ENCODE peak calls at places on chromosomes 2 and 18, in six cellular contexts. D is HepG2, T is HCT116, N is A549, C is GM12878, Q is K562. P is an unnamed sample.

GRCh38 chr2:236607471-236608307 is 38.1 kb downstream of the ACKR3 start:
- DNase-seq in D (no peak), T (no peak), N (no peak), C (no peak), Q (peak), P (peak)

GRCh38 chr2:158459161-158460003 is 2.6 kb downstream of the PKP4 start:
- DNase-seq in D (peak), T (no peak), N (no peak), C (no peak), Q (no peak), P (no peak)

GRCh38 chr2:119958642-119959268 is 54.1 kb upstream of the EPB41L5 start:
- DNase-seq in D (no peak), T (no peak), N (no peak), C (no peak), Q (no peak), P (no peak)

GRCh38 chr2:170123593-170123992 is 54.4 kb upstream of the MYO3B start:
- DNase-seq in D (peak), T (peak), N (no peak), C (no peak), Q (peak), P (no peak)

GRCh38 chr2:106104332-106105062 is 89.6 kb downstream of the UXS1 start:
- DNase-seq in D (peak), T (peak), N (peak), C (no peak), Q (peak), P (peak)

GRCh38 chr2:128261245-128262128 is 57.2 kb downstream of the HS6ST1 start:
- DNase-seq in D (no peak), T (no peak), N (no peak), C (no peak), Q (no peak), P (no peak)

GRCh38 chr2:236742936-236743622 is 173.5 kb downstream of the ACKR3 start:
- DNase-seq in D (no peak), T (no peak), N (no peak), C (no peak), Q (no peak), P (no peak)

GRCh38 chr2:105574796-105575344 is 169.8 kb upstream of the NCK2 start:
- DNase-seq in D (no peak), T (no peak), N (no peak), C (no peak), Q (no peak), P (no peak)

GRCh38 chr2:141522702-141523101 is 608.1 kb downstream of the LRP1B start:
- DNase-seq in D (no peak), T (no peak), N (no peak), C (no peak), Q (no peak), P (peak)

DNA sequence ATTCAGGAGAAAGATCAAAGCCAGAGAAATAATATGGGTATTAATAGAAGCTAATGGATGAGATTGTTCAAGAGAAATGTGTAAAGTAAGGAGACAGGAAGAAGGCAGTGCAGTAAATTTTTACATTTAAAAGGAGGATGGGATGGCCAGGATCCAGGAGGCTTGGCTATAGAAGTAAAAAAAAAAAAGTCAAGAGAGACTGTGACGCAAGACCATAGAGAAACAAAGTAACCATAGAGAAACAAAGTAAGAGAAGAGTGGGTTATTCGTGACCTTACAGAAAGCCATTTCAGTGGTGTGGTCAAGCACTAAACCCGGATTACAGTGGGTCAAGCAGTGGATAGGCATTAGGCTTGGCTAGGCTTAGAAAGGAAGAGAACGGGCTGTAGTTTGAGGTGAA is 10.5 kb upstream of the FAM171B start:
- DNase-seq in D (no peak), T (no peak), N (no peak), C (no peak), Q (no peak), P (no peak)
- TF ChIP-seq RAD21 in D (no peak), T (no peak), N (no peak), C (no peak), Q (no peak), P (no peak)

GRCh38 chr2:70173520-70173919 is 17.3 kb downstream of the C2orf42 start:
- DNase-seq in D (no peak), T (no peak), N (no peak), C (no peak), Q (no peak), P (no peak)
- TF ChIP-seq REST in D (no peak), T (no peak), N (no peak), C (no peak), Q (no peak), P (no peak)

GRCh38 chr2:202376460-202377307 is 557 bp downstream of the BMPR2 start:
- DNase-seq in D (no peak), T (no peak), N (no peak), C (no peak), Q (peak), P (peak)
- TF ChIP-seq RAD21 in D (no peak), T (no peak), N (no peak), C (no peak), Q (no peak), P (no peak)

GRCh38 chr18:14074187-14074586 is 58.0 kb downstream of the ZNF519 start:
- DNase-seq in D (no peak), T (peak), N (no peak), C (no peak), Q (peak), P (peak)
- TF ChIP-seq REST in D (no peak), T (no peak), N (no peak), C (no peak), Q (no peak), P (no peak)

DNA sequence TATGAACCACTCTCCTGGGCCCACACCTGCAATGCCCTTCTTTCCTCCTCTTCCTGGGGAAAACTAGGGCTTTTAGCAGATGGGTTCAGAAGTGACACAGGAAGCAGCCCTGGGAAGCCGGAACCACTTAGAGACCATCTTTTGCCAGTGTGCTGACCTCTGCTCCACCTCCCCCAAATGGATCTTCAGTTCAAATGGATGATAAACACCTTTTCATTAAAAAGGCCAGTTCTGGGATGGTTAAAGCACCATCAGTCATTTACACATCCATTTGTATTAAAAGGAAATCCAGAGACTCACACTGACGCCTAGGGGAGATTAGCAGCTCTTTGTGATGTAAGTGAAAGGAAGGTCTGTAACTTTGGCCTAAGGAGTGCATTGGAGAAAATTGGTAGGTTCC is 47.5 kb downstream of the ACTR2 start:
- DNase-seq in D (no peak), T (no peak), N (no peak), C (no peak), Q (no peak), P (no peak)
- TF ChIP-seq RAD21 in D (no peak), T (no peak), N (no peak), C (no peak), Q (no peak), P (no peak)

GRCh38 chr2:239876948-239877289 is 148.2 kb downstream of the NDUFA10 start:
- DNase-seq in D (no peak), T (no peak), N (no peak), C (no peak), Q (no peak), P (no peak)
- TF ChIP-seq REST in D (no peak), T (no peak), N (no peak), C (no peak), Q (no peak), P (no peak)

GRCh38 chr2:26980971-26981370 is 10.5 kb downstream of the MAPRE3 start:
- DNase-seq in D (no peak), T (no peak), N (no peak), C (no peak), Q (no peak), P (no peak)

GRCh38 chr2:26983746-26984145 is 13.3 kb downstream of the MAPRE3 start:
- DNase-seq in D (no peak), T (no peak), N (no peak), C (no peak), Q (no peak), P (no peak)

GRCh38 chr2:26979761-26980160 is 9.3 kb downstream of the MAPRE3 start:
- DNase-seq in D (no peak), T (no peak), N (no peak), C (no peak), Q (no peak), P (no peak)

GRCh38 chr2:26985807-26986206 is 15.4 kb downstream of the MAPRE3 start:
- DNase-seq in D (no peak), T (no peak), N (no peak), C (no peak), Q (no peak), P (no peak)

GRCh38 chr2:26982102-26982742 is 11.8 kb downstream of the MAPRE3 start:
- DNase-seq in D (peak), T (peak), N (peak), C (no peak), Q (peak), P (peak)
- TF ChIP-seq RAD21 in D (no peak), T (no peak), N (no peak), C (no peak), Q (no peak), P (peak)

GRCh38 chr2:99944019-99944418 is 198.4 kb downstream of the AFF3 start:
- DNase-seq in D (no peak), T (no peak), N (no peak), C (no peak), Q (no peak), P (no peak)

GRCh38 chr2:99938250-99938649 is 204.1 kb downstream of the AFF3 start:
- DNase-seq in D (no peak), T (no peak), N (no peak), C (no peak), Q (no peak), P (no peak)

GRCh38 chr2:99939135-99939534 is 203.3 kb downstream of the AFF3 start:
- DNase-seq in D (no peak), T (no peak), N (no peak), C (no peak), Q (no peak), P (no peak)

GRCh38 chr2:99942948-99943347 is 199.4 kb downstream of the AFF3 start:
- DNase-seq in D (no peak), T (no peak), N (no peak), C (no peak), Q (no peak), P (no peak)

DNA sequence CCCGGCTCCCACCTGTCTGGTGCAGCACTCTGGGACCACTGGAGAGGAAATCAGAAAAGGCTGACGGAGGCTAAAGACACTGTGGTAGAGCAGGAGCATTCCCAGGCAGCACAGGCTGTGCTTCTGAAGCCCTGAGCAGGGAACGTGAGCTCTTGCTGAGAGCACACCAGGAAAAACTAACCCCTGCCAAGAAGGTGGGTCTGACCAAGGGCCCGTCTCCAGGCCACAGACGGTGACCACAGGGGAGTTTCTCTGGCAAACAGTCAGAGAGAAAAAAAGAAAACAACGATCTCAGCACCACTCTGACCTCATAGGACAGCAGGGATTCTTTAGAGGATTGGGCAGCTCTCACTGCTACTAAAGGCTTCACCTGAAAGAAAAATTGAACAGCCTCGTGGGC is 201.4 kb downstream of the AFF3 start:
- DNase-seq in D (no peak), T (no peak), N (no peak), C (no peak), Q (no peak), P (no peak)
- TF ChIP-seq REST in D (no peak), T (no peak), N (no peak), C (no peak), Q (no peak), P (no peak)

P was measured in SK-N-SH.